ENCODE peak calls at places on chromosomes 13 and 19, in seven cellular contexts. One of them, this sample, is unnamed.
A peak's percentile ranks its signal among the peaks of the same experiment; 100 is the strongest.

GRCh38 chr19:38975861-38976271 is 324 bp upstream of the FBXO17 start:
- DNase-seq in GM12891: no peak
- DNase-seq in ELR: peak; percentile 45
- DNase-seq in globus pallidus: peak; percentile 3
- DNase-seq in fibroblast of lung: peak; percentile 47
- DNase-seq in Peyer's patch: no peak
- DNase-seq in NAMALWA: no peak
- DNase-seq in this sample: no peak

GRCh38 chr19:1279782-1280341 is 4.5 kb downstream of the FAM174C start:
- DNase-seq in ELR: peak; percentile 83
- DNase-seq in globus pallidus: peak; percentile 84
- DNase-seq in NAMALWA: peak; percentile 87
- DNase-seq in GM12891: peak; percentile 88
- DNase-seq in fibroblast of lung: peak; percentile 81
- DNase-seq in Peyer's patch: peak; percentile 92
- DNase-seq in this sample: peak; percentile 83

GRCh38 chr13:97198753-97199152 is 23.4 kb upstream of the MBNL2 start:
- DNase-seq in fibroblast of lung: no peak
- DNase-seq in Peyer's patch: no peak
- DNase-seq in ELR: peak; percentile 19
- DNase-seq in NAMALWA: no peak
- DNase-seq in GM12891: no peak
- DNase-seq in globus pallidus: no peak
- DNase-seq in this sample: no peak

GRCh38 chr13:41117859-41118258 is 14.7 kb downstream of the KBTBD6 start:
- DNase-seq in ELR: peak; percentile 74
- DNase-seq in globus pallidus: no peak
- DNase-seq in Peyer's patch: no peak
- DNase-seq in GM12891: no peak
- DNase-seq in NAMALWA: no peak
- DNase-seq in fibroblast of lung: no peak
- DNase-seq in this sample: no peak

GRCh38 chr19:19425170-19425875 is 19.8 kb downstream of the GATAD2A start:
- DNase-seq in globus pallidus: no peak
- DNase-seq in Peyer's patch: no peak
- DNase-seq in ELR: no peak
- DNase-seq in fibroblast of lung: no peak
- DNase-seq in NAMALWA: no peak
- DNase-seq in GM12891: no peak
- DNase-seq in this sample: no peak

GRCh38 chr13:114142640-114143490 is 10.4 kb upstream of the RASA3 start:
- DNase-seq in ELR: no peak
- DNase-seq in fibroblast of lung: peak; percentile 63
- DNase-seq in globus pallidus: no peak
- DNase-seq in NAMALWA: peak; percentile 55
- DNase-seq in GM12891: no peak
- DNase-seq in Peyer's patch: peak; percentile 90
- DNase-seq in this sample: peak; percentile 69

GRCh38 chr19:3019211-3019854 is 9.7 kb downstream of the TLE2 start:
- DNase-seq in ELR: no peak
- DNase-seq in fibroblast of lung: no peak
- DNase-seq in GM12891: no peak
- DNase-seq in globus pallidus: no peak
- DNase-seq in Peyer's patch: no peak
- DNase-seq in NAMALWA: no peak
- DNase-seq in this sample: no peak

GRCh38 chr19:7460562-7460966 is 28.3 kb downstream of the PEX11G start:
- DNase-seq in fibroblast of lung: no peak
- DNase-seq in ELR: peak; percentile 86
- DNase-seq in NAMALWA: no peak
- DNase-seq in globus pallidus: no peak
- DNase-seq in GM12891: no peak
- DNase-seq in Peyer's patch: no peak
- DNase-seq in this sample: no peak

GRCh38 chr13:75864718-75865117 is 228.6 kb downstream of the LMO7 start:
- DNase-seq in NAMALWA: no peak
- DNase-seq in fibroblast of lung: peak; percentile 91
- DNase-seq in globus pallidus: no peak
- DNase-seq in ELR: peak; percentile 65
- DNase-seq in Peyer's patch: no peak
- DNase-seq in GM12891: no peak
- DNase-seq in this sample: no peak

GRCh38 chr13:24746618-24747247 is 17.2 kb upstream of the RNF17 start:
- DNase-seq in globus pallidus: no peak
- DNase-seq in ELR: peak; percentile 15
- DNase-seq in GM12891: no peak
- DNase-seq in NAMALWA: no peak
- DNase-seq in fibroblast of lung: no peak
- DNase-seq in Peyer's patch: no peak
- DNase-seq in this sample: no peak

GRCh38 chr13:29547135-29547534 is 48.4 kb downstream of the SLC7A1 start:
- DNase-seq in NAMALWA: no peak
- DNase-seq in globus pallidus: no peak
- DNase-seq in Peyer's patch: no peak
- DNase-seq in GM12891: no peak
- DNase-seq in ELR: no peak
- DNase-seq in fibroblast of lung: peak; percentile 11
- DNase-seq in this sample: no peak

GRCh38 chr19:21851596-21852345 is 15.8 kb upstream of the ZNF43 start:
- DNase-seq in fibroblast of lung: peak; percentile 94
- DNase-seq in globus pallidus: peak; percentile 93
- DNase-seq in Peyer's patch: peak; percentile 97
- DNase-seq in GM12891: peak; percentile 81
- DNase-seq in ELR: peak; percentile 97
- DNase-seq in NAMALWA: peak; percentile 96
- DNase-seq in this sample: peak; percentile 96

GRCh38 chr13:100388923-100389322 is 199.7 kb downstream of the GGACT start:
- DNase-seq in fibroblast of lung: no peak
- DNase-seq in globus pallidus: no peak
- DNase-seq in Peyer's patch: no peak
- DNase-seq in ELR: no peak
- DNase-seq in GM12891: no peak
- DNase-seq in NAMALWA: no peak
- DNase-seq in this sample: no peak

GRCh38 chr19:5691205-5691929 is 1.3 kb downstream of the RPL36 start:
- DNase-seq in GM12891: no peak
- DNase-seq in ELR: peak; percentile 58
- DNase-seq in fibroblast of lung: peak; percentile 73
- DNase-seq in NAMALWA: peak; percentile 55
- DNase-seq in globus pallidus: no peak
- DNase-seq in Peyer's patch: peak; percentile 75
- DNase-seq in this sample: peak; percentile 54

GRCh38 chr13:31476266-31476665 is 263.1 kb upstream of the RXFP2 start:
- DNase-seq in globus pallidus: no peak
- DNase-seq in ELR: peak; percentile 25
- DNase-seq in fibroblast of lung: peak; percentile 79
- DNase-seq in GM12891: no peak
- DNase-seq in NAMALWA: no peak
- DNase-seq in Peyer's patch: no peak
- DNase-seq in this sample: no peak

GRCh38 chr19:38037151-38037611 is 130.2 kb downstream of the SIPA1L3 start:
- DNase-seq in Peyer's patch: no peak
- DNase-seq in fibroblast of lung: no peak
- DNase-seq in GM12891: no peak
- DNase-seq in ELR: no peak
- DNase-seq in NAMALWA: no peak
- DNase-seq in globus pallidus: no peak
- DNase-seq in this sample: no peak

GRCh38 chr19:47707135-47707925 is 5.9 kb upstream of the EHD2 start:
- DNase-seq in globus pallidus: peak; percentile 51
- DNase-seq in NAMALWA: peak; percentile 89
- DNase-seq in GM12891: peak; percentile 70
- DNase-seq in Peyer's patch: peak; percentile 89
- DNase-seq in fibroblast of lung: peak; percentile 76
- DNase-seq in ELR: peak; percentile 86
- DNase-seq in this sample: peak; percentile 79

GRCh38 chr13:30751183-30751933 is 16.0 kb downstream of the ALOX5AP start:
- DNase-seq in ELR: no peak
- DNase-seq in globus pallidus: no peak
- DNase-seq in NAMALWA: no peak
- DNase-seq in GM12891: no peak
- DNase-seq in fibroblast of lung: no peak
- DNase-seq in Peyer's patch: no peak
- DNase-seq in this sample: no peak

GRCh38 chr13:99577934-99578917 is 77.0 kb downstream of the TM9SF2 start:
- DNase-seq in Peyer's patch: no peak
- DNase-seq in fibroblast of lung: peak; percentile 34
- DNase-seq in globus pallidus: peak; percentile 13
- DNase-seq in NAMALWA: peak; percentile 35
- DNase-seq in GM12891: no peak
- DNase-seq in ELR: peak; percentile 19
- DNase-seq in this sample: no peak

GRCh38 chr19:7799640-7800355 is 30.2 kb upstream of the EVI5L start:
- DNase-seq in fibroblast of lung: peak; percentile 82
- DNase-seq in ELR: peak; percentile 91
- DNase-seq in NAMALWA: peak; percentile 77
- DNase-seq in GM12891: no peak
- DNase-seq in Peyer's patch: peak; percentile 85
- DNase-seq in globus pallidus: peak; percentile 70
- DNase-seq in this sample: peak; percentile 76

GRCh38 chr19:28549680-28550277 is 663.2 kb downstream of the UQCRFS1 start:
- DNase-seq in GM12891: no peak
- DNase-seq in globus pallidus: no peak
- DNase-seq in Peyer's patch: no peak
- DNase-seq in NAMALWA: no peak
- DNase-seq in ELR: no peak
- DNase-seq in fibroblast of lung: no peak
- DNase-seq in this sample: no peak

GRCh38 chr13:76754414-76754813 is 131.8 kb downstream of the KCTD12 start:
- DNase-seq in NAMALWA: no peak
- DNase-seq in globus pallidus: no peak
- DNase-seq in ELR: peak; percentile 43
- DNase-seq in GM12891: no peak
- DNase-seq in Peyer's patch: no peak
- DNase-seq in fibroblast of lung: peak; percentile 58
- DNase-seq in this sample: no peak

GRCh38 chr13:77720988-77721387 is 23.5 kb downstream of the SLAIN1 start:
- DNase-seq in Peyer's patch: no peak
- DNase-seq in NAMALWA: no peak
- DNase-seq in fibroblast of lung: no peak
- DNase-seq in globus pallidus: no peak
- DNase-seq in GM12891: no peak
- DNase-seq in ELR: no peak
- DNase-seq in this sample: no peak